ENCODE peak calls at places on chromosome 6, in four cellular contexts. P, R, K and Z are unnamed samples.

GRCh38 chr6:52157301-52157930 is 28.8 kb upstream of the IL17A start:
- DNase-seq in R (no peak), K (no peak), P (no peak), Z (no peak)

GRCh38 chr6:36249010-36249409 is 20.9 kb upstream of the PNPLA1 start:
- DNase-seq in R (no peak), P (no peak), K (peak), Z (no peak)

GRCh38 chr6:146028250-146028789 is 542 bp upstream of the GRM1 start:
- DNase-seq in P (peak), K (peak), R (no peak), Z (peak)

GRCh38 chr6:105995403-105995699 is 90.8 kb upstream of the PRDM1 start:
- DNase-seq in P (no peak), R (no peak), K (no peak), Z (no peak)

GRCh38 chr6:98831057-98832031 is 3.0 kb upstream of the POU3F2 start:
- DNase-seq in P (no peak), K (no peak), R (no peak), Z (peak)

GRCh38 chr6:117506180-117506835 is 23.8 kb downstream of the DCBLD1 start:
- DNase-seq in K (no peak), P (no peak), R (no peak), Z (peak)

GRCh38 chr6:34414999-34415858 is 10.6 kb downstream of the RPS10 start:
- DNase-seq in R (no peak), P (peak), K (peak), Z (peak)

GRCh38 chr6:20716865-20717264 is 182.6 kb downstream of the CDKAL1 start:
- DNase-seq in R (no peak), P (peak), K (no peak), Z (no peak)

GRCh38 chr6:121780325-121781313 is 345.2 kb downstream of the GJA1 start:
- DNase-seq in P (no peak), K (no peak), R (no peak), Z (no peak)

GRCh38 chr6:105855433-105855832 is 230.7 kb upstream of the PRDM1 start:
- DNase-seq in R (no peak), P (no peak), K (no peak), Z (no peak)

GRCh38 chr6:148343028-148343374 is 363 bp downstream of the SASH1 start:
- DNase-seq in K (no peak), P (no peak), R (peak), Z (peak)

GRCh38 chr6:37617073-37617472 is 80.6 kb downstream of the MDGA1 start:
- DNase-seq in K (no peak), P (no peak), R (no peak), Z (no peak)

GRCh38 chr6:170290306-170291128 is at the start of gene DLL1:
- DNase-seq in K (no peak), P (peak), R (peak), Z (peak)

GRCh38 chr6:70298070-70298469 is 4.8 kb downstream of the COL9A1 start:
- DNase-seq in P (no peak), K (no peak), R (no peak), Z (no peak)

GRCh38 chr6:118724211-118724610 is 72.8 kb upstream of the CEP85L start:
- DNase-seq in R (no peak), P (no peak), K (no peak), Z (no peak)

GRCh38 chr6:84575264-84575663 is 189.1 kb downstream of the TBX18 start:
- DNase-seq in R (no peak), P (peak), K (no peak), Z (no peak)

GRCh38 chr6:129181001-129181400 is 298.1 kb downstream of the LAMA2 start:
- DNase-seq in P (no peak), R (no peak), K (no peak), Z (no peak)

GRCh38 chr6:31792741-31793140 is 2.8 kb downstream of the VARS1 start:
- DNase-seq in R (no peak), P (no peak), K (no peak), Z (no peak)

GRCh38 chr6:19578489-19578888 is 258.7 kb upstream of the ID4 start:
- DNase-seq in K (no peak), P (no peak), R (no peak), Z (no peak)

GRCh38 chr6:225121-225721 is 67.1 kb upstream of the DUSP22 start:
- DNase-seq in P (peak), R (no peak), K (no peak), Z (no peak)

GRCh38 chr6:43814865-43815264 is 44.9 kb downstream of the VEGFA start:
- DNase-seq in K (no peak), P (no peak), R (no peak), Z (no peak)

GRCh38 chr6:150072201-150072600 is 3.3 kb upstream of the ULBP3 start:
- DNase-seq in P (no peak), K (peak), R (no peak), Z (peak)

GRCh38 chr6:1388927-1389790 is at the start of gene FOXF2:
- DNase-seq in P (no peak), R (no peak), K (peak), Z (peak)

GRCh38 chr6:112443118-112443641 is 96.0 kb downstream of the RFPL4B start:
- DNase-seq in P (no peak), K (no peak), R (no peak), Z (no peak)

GRCh38 chr6:147903931-147904330 is 395.4 kb downstream of the SAMD5 start:
- DNase-seq in P (no peak), R (no peak), K (no peak), Z (no peak)

GRCh38 chr6:12010635-12011275 is 1.4 kb upstream of the HIVEP1 start:
- DNase-seq in K (peak), P (peak), R (peak), Z (peak)

GRCh38 chr6:145091102-145091826 is 644.1 kb downstream of the EPM2A start:
- DNase-seq in P (no peak), K (no peak), R (no peak), Z (no peak)

GRCh38 chr6:42370323-42370985 is 81.3 kb downstream of the TRERF1 start:
- DNase-seq in P (no peak), R (no peak), K (no peak), Z (no peak)

GRCh38 chr6:135603249-135603648 is 105.7 kb upstream of the AHI1 start:
- DNase-seq in P (no peak), R (no peak), K (no peak), Z (no peak)

GRCh38 chr6:100209323-100210137 is 215.5 kb upstream of the MCHR2 start:
- DNase-seq in K (no peak), R (no peak), P (no peak), Z (no peak)

GRCh38 chr6:1502041-1502440 is 107.7 kb upstream of the FOXC1 start:
- DNase-seq in R (no peak), K (no peak), P (no peak), Z (no peak)

GRCh38 chr6:145875496-145876244 is 61.1 kb upstream of the FBXO30 start:
- DNase-seq in K (no peak), P (peak), R (no peak), Z (no peak)

GRCh38 chr6:136524339-136524935 is 25.8 kb downstream of the MAP7 start:
- DNase-seq in R (no peak), K (no peak), P (no peak), Z (no peak)